ENCODE peak calls at places on chromosomes 4 and X, in four cellular contexts. One of them, this sample, is unnamed.

GRCh38 chrX:36445576-36445975 is 526.0 kb downstream of the CFAP47 start:
- DNase-seq in HepG2: no peak
- DNase-seq in WTC11: no peak
- DNase-seq in K562: no peak
- DNase-seq in this sample: no peak

GRCh38 chr4:85696661-85697060 is 221.7 kb downstream of the ARHGAP24 start:
- DNase-seq in HepG2: no peak
- DNase-seq in WTC11: no peak
- DNase-seq in K562: no peak
- DNase-seq in this sample: no peak

GRCh38 chr4:100082852-100083251 is 107.4 kb downstream of the DDIT4L start:
- DNase-seq in HepG2: no peak
- DNase-seq in WTC11: no peak
- DNase-seq in K562: no peak
- DNase-seq in this sample: no peak

GRCh38 chr4:25177147-25177546 is 16.9 kb upstream of the SEPSECS start:
- DNase-seq in HepG2: no peak
- DNase-seq in WTC11: no peak
- DNase-seq in K562: no peak
- DNase-seq in this sample: no peak

GRCh38 chr4:40998680-40999358 is 215.5 kb downstream of the APBB2 start:
- DNase-seq in HepG2: no peak
- DNase-seq in WTC11: no peak
- DNase-seq in K562: no peak
- DNase-seq in this sample: no peak

GRCh38 chrX:37912286-37912685 is 64.9 kb upstream of the DYNLT3 start:
- DNase-seq in HepG2: no peak
- DNase-seq in WTC11: no peak
- DNase-seq in K562: no peak
- DNase-seq in this sample: no peak

GRCh38 chr4:144181386-144181785 is 40.9 kb upstream of the GYPA start:
- DNase-seq in HepG2: no peak
- DNase-seq in WTC11: no peak
- DNase-seq in K562: no peak
- DNase-seq in this sample: no peak

GRCh38 chr4:2253160-2254084 is 8.5 kb downstream of the MXD4 start:
- DNase-seq in HepG2: no peak
- DNase-seq in WTC11: peak
- DNase-seq in K562: no peak
- DNase-seq in this sample: no peak

GRCh38 chr4:1305261-1305711 is 15.6 kb downstream of the MAEA start:
- DNase-seq in HepG2: peak
- DNase-seq in WTC11: no peak
- DNase-seq in K562: no peak
- DNase-seq in this sample: no peak

GRCh38 chr4:81404294-81404693 is 67.4 kb downstream of the RASGEF1B start:
- DNase-seq in HepG2: no peak
- DNase-seq in WTC11: no peak
- DNase-seq in K562: no peak
- DNase-seq in this sample: no peak

GRCh38 chrX:134684956-134685355 is 26.7 kb upstream of the PLAC1 start:
- DNase-seq in HepG2: no peak
- DNase-seq in WTC11: no peak
- DNase-seq in K562: no peak
- DNase-seq in this sample: no peak

GRCh38 chr4:56764206-56764605 is 57.3 kb downstream of the SPINK2 start:
- DNase-seq in HepG2: no peak
- DNase-seq in WTC11: no peak
- DNase-seq in K562: no peak
- DNase-seq in this sample: no peak

GRCh38 chr4:180086480-180087170 is 2156.6 kb upstream of the TENM3 start:
- DNase-seq in HepG2: no peak
- DNase-seq in WTC11: no peak
- DNase-seq in K562: no peak
- DNase-seq in this sample: no peak

GRCh38 chr4:127868196-127868595 is 12.5 kb upstream of the PLK4 start:
- DNase-seq in HepG2: no peak
- DNase-seq in WTC11: no peak
- DNase-seq in K562: no peak
- DNase-seq in this sample: no peak

GRCh38 chrX:132270699-132271098 is 51.5 kb upstream of the RAP2C start:
- DNase-seq in HepG2: no peak
- DNase-seq in WTC11: no peak
- DNase-seq in K562: no peak
- DNase-seq in this sample: no peak

GRCh38 chr4:55032788-55033187 is 92.6 kb downstream of the KDR start:
- DNase-seq in HepG2: no peak
- DNase-seq in WTC11: no peak
- DNase-seq in K562: no peak
- DNase-seq in this sample: no peak

GRCh38 chr4:67558493-67558892 is at the start of gene STAP1:
- DNase-seq in HepG2: no peak
- DNase-seq in WTC11: no peak
- DNase-seq in K562: no peak
- DNase-seq in this sample: no peak

GRCh38 chr4:36054750-36055467 is 189.4 kb downstream of the ARAP2 start:
- DNase-seq in HepG2: no peak
- DNase-seq in WTC11: no peak
- DNase-seq in K562: no peak
- DNase-seq in this sample: no peak

GRCh38 chrX:1453951-1454785 is 1.5 kb upstream of the ASMTL start:
- DNase-seq in HepG2: peak
- DNase-seq in WTC11: peak
- DNase-seq in K562: peak
- DNase-seq in this sample: no peak

GRCh38 chr4:38868055-38868965 is 704 bp downstream of the FAM114A1 start:
- DNase-seq in HepG2: no peak
- DNase-seq in WTC11: peak
- DNase-seq in K562: peak
- DNase-seq in this sample: no peak

GRCh38 chrX:132612990-132613564 is 124.2 kb upstream of the MBNL3 start:
- DNase-seq in HepG2: no peak
- DNase-seq in WTC11: peak
- DNase-seq in K562: peak
- DNase-seq in this sample: no peak

GRCh38 chrX:145729635-145730034 is 88.0 kb upstream of the SLITRK2 start:
- DNase-seq in HepG2: no peak
- DNase-seq in WTC11: no peak
- DNase-seq in K562: no peak
- DNase-seq in this sample: no peak

GRCh38 chrX:12447448-12448154 is 309.3 kb downstream of the FRMPD4 start:
- DNase-seq in HepG2: no peak
- DNase-seq in WTC11: no peak
- DNase-seq in K562: no peak
- DNase-seq in this sample: no peak

GRCh38 chrX:150119323-150119722 is 181.0 kb upstream of the EOLA2 start:
- DNase-seq in HepG2: no peak
- DNase-seq in WTC11: no peak
- DNase-seq in K562: no peak
- DNase-seq in this sample: no peak

GRCh38 chr4:145840162-145840768 is 98.4 kb downstream of the ZNF827 start:
- DNase-seq in HepG2: peak
- DNase-seq in WTC11: no peak
- DNase-seq in K562: peak
- DNase-seq in this sample: peak

GRCh38 chr4:16224669-16225068 is 1.6 kb downstream of the TAPT1 start:
- DNase-seq in HepG2: no peak
- DNase-seq in WTC11: no peak
- DNase-seq in K562: no peak
- DNase-seq in this sample: no peak

GRCh38 chr4:42865572-42866189 is 26.8 kb upstream of the GRXCR1 start:
- DNase-seq in HepG2: peak
- DNase-seq in WTC11: peak
- DNase-seq in K562: peak
- DNase-seq in this sample: no peak

GRCh38 chrX:56281789-56282188 is 49.6 kb downstream of the KLF8 start:
- DNase-seq in HepG2: peak
- DNase-seq in WTC11: no peak
- DNase-seq in K562: no peak
- DNase-seq in this sample: no peak

GRCh38 chr4:142356797-142357196 is 489.3 kb downstream of the INPP4B start:
- DNase-seq in HepG2: no peak
- DNase-seq in WTC11: no peak
- DNase-seq in K562: no peak
- DNase-seq in this sample: no peak

GRCh38 chr4:159722052-159722451 is 619.2 kb downstream of the RAPGEF2 start:
- DNase-seq in HepG2: no peak
- DNase-seq in WTC11: no peak
- DNase-seq in K562: no peak
- DNase-seq in this sample: no peak

GRCh38 chr4:101599620-101600019 is 190.9 kb upstream of the BANK1 start:
- DNase-seq in HepG2: no peak
- DNase-seq in WTC11: no peak
- DNase-seq in K562: no peak
- DNase-seq in this sample: no peak

GRCh38 chr4:143025111-143025704 is 159.5 kb upstream of the USP38 start:
- DNase-seq in HepG2: peak
- DNase-seq in WTC11: peak
- DNase-seq in K562: no peak
- DNase-seq in this sample: no peak

GRCh38 chrX:11629593-11630211 is 36.0 kb downstream of the ARHGAP6 start:
- DNase-seq in HepG2: no peak
- DNase-seq in WTC11: no peak
- DNase-seq in K562: no peak
- DNase-seq in this sample: no peak

GRCh38 chr4:38706301-38706700 is 42.3 kb downstream of the KLF3 start:
- DNase-seq in HepG2: no peak
- DNase-seq in WTC11: no peak
- DNase-seq in K562: no peak
- DNase-seq in this sample: no peak

GRCh38 chr4:110663738-110664444 is 41.0 kb upstream of the PITX2 start:
- DNase-seq in HepG2: no peak
- DNase-seq in WTC11: no peak
- DNase-seq in K562: no peak
- DNase-seq in this sample: no peak

GRCh38 chrX:41333744-41333993 is 293 bp upstream of the DDX3X start:
- DNase-seq in HepG2: peak
- DNase-seq in WTC11: no peak
- DNase-seq in K562: no peak
- DNase-seq in this sample: peak

GRCh38 chr4:101961144-101961543 is 170.6 kb downstream of the BANK1 start:
- DNase-seq in HepG2: no peak
- DNase-seq in WTC11: no peak
- DNase-seq in K562: no peak
- DNase-seq in this sample: no peak

GRCh38 chr4:123350191-123350544 is 46.4 kb upstream of the SPRY1 start:
- DNase-seq in HepG2: peak
- DNase-seq in WTC11: peak
- DNase-seq in K562: peak
- DNase-seq in this sample: no peak

GRCh38 chr4:5758741-5759140 is 47.7 kb downstream of the EVC start:
- DNase-seq in HepG2: no peak
- DNase-seq in WTC11: no peak
- DNase-seq in K562: no peak
- DNase-seq in this sample: peak
- TF ChIP-seq NR2C2 in HepG2: no peak
- TF ChIP-seq NR2C2 in WTC11: no peak
- TF ChIP-seq NR2C2 in K562: no peak
- TF ChIP-seq NR2C2 in this sample: no peak

DNA sequence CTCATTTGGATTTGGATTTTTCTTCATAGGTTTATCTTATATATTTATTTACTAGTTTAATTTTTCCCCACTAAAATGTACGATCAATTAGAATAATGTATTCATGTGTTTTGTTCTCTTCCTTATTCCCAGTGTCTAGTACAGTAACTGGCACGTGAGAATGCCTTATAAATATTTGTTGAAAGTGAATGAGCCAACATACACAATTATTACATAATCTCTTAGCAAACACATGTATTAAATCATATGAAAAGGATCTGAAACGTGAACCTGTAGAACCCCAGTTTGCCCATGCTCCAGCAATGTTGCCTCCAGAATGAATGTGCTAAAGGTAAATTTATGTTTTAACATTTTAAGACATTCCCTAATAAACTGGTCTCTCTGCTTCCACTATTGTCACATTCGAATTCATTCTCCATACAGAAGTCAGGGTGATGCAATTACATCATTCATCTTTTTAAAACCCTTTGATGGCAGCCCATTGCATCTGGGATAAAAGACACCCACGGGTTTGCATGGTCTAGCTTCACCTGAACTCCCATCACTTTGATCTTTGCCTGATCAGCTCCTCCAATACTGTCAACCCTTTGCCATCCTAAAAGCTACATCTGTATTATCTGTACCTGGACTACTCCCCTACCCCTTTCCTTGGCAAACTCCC is 30.7 kb upstream of the AREG start:
- DNase-seq in HepG2: no peak
- DNase-seq in WTC11: no peak
- DNase-seq in K562: no peak
- DNase-seq in this sample: no peak
- TF ChIP-seq NR2C2 in HepG2: no peak
- TF ChIP-seq NR2C2 in WTC11: no peak
- TF ChIP-seq NR2C2 in K562: no peak
- TF ChIP-seq NR2C2 in this sample: no peak

DNA sequence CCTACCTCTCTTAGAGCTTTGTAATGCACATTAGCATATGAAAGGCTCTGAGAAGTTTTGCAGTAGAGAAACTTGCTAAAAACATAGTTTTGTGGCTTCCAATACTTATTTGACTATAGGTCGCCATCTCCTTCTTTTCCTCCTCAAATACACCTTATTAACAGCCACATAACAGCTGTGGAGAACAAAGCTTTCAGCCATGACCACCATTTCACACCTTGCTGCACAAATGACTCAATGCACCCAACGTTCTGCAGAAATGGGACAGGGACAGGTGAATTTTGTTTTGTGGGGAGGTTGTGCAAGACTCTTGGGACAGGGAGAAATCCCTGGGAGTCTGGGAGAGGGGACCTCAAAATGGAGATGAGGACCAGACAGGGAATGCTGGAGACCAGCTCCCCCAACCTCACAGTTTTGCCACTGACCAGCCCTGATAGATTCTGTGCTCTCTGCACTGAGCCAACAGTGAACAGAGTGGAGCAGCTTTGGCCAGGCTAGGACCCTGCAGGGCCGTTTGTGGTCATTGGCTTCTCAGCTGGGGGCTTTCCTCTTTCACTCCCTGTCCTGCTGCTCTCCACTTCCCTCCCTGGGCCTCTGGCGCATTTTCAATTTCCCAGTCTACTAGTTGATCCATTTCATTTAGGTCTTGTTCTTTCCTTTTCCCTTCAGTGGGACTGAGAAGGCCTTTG is 16.6 kb downstream of the FRMPD3 start:
- DNase-seq in HepG2: no peak
- DNase-seq in WTC11: no peak
- DNase-seq in K562: no peak
- DNase-seq in this sample: peak
- TF ChIP-seq NR2C2 in HepG2: no peak
- TF ChIP-seq NR2C2 in WTC11: no peak
- TF ChIP-seq NR2C2 in K562: no peak
- TF ChIP-seq NR2C2 in this sample: no peak

GRCh38 chr4:178136736-178137345 is 694.6 kb upstream of the AGA start:
- DNase-seq in HepG2: no peak
- DNase-seq in WTC11: no peak
- DNase-seq in K562: no peak
- DNase-seq in this sample: no peak
- TF ChIP-seq NR2C2 in HepG2: no peak
- TF ChIP-seq NR2C2 in WTC11: no peak
- TF ChIP-seq NR2C2 in K562: no peak
- TF ChIP-seq NR2C2 in this sample: no peak